ENCODE peak calls at places on chromosome 13, in nine cellular contexts. One of them, this sample, is unnamed.

GRCh38 chr13:51005566-51005965 is 96.0 kb downstream of the RNASEH2B start:
- DNase-seq in progenitor cell of endocrine pancreas: no peak
- DNase-seq in fibroblast of villous mesenchyme: no peak
- DNase-seq in psoas muscle: no peak
- DNase-seq in Peyer's patch: no peak
- DNase-seq in A673: no peak
- DNase-seq in adrenal gland: no peak
- DNase-seq in GM23338: no peak
- DNase-seq in omental fat pad: no peak
- DNase-seq in this sample: no peak

GRCh38 chr13:113785051-113786010 is 26.3 kb downstream of the TMEM255B start:
- DNase-seq in progenitor cell of endocrine pancreas: no peak
- DNase-seq in fibroblast of villous mesenchyme: peak; percentile 67
- DNase-seq in psoas muscle: no peak
- DNase-seq in Peyer's patch: peak; percentile 23
- DNase-seq in A673: peak; percentile 12
- DNase-seq in adrenal gland: no peak
- DNase-seq in GM23338: no peak
- DNase-seq in omental fat pad: peak; percentile 22
- DNase-seq in this sample: no peak

GRCh38 chr13:55244991-55245644 is 1895.6 kb upstream of the PRR20A start:
- DNase-seq in progenitor cell of endocrine pancreas: no peak
- DNase-seq in fibroblast of villous mesenchyme: no peak
- DNase-seq in psoas muscle: no peak
- DNase-seq in Peyer's patch: no peak
- DNase-seq in A673: peak; percentile 36
- DNase-seq in adrenal gland: no peak
- DNase-seq in GM23338: peak; percentile 91
- DNase-seq in omental fat pad: no peak
- DNase-seq in this sample: no peak

GRCh38 chr13:25203256-25203794 is 31.2 kb upstream of the AMER2 start:
- DNase-seq in progenitor cell of endocrine pancreas: no peak
- DNase-seq in fibroblast of villous mesenchyme: no peak
- DNase-seq in psoas muscle: no peak
- DNase-seq in Peyer's patch: no peak
- DNase-seq in A673: no peak
- DNase-seq in adrenal gland: no peak
- DNase-seq in GM23338: peak; percentile 15
- DNase-seq in omental fat pad: no peak
- DNase-seq in this sample: no peak

GRCh38 chr13:99827011-99827410 is 144.6 kb downstream of the ZIC5 start:
- DNase-seq in progenitor cell of endocrine pancreas: no peak
- DNase-seq in fibroblast of villous mesenchyme: no peak
- DNase-seq in psoas muscle: no peak
- DNase-seq in Peyer's patch: no peak
- DNase-seq in A673: no peak
- DNase-seq in adrenal gland: no peak
- DNase-seq in GM23338: no peak
- DNase-seq in omental fat pad: no peak
- DNase-seq in this sample: no peak

GRCh38 chr13:81058916-81059290 is 718.0 kb upstream of the SPRY2 start:
- DNase-seq in progenitor cell of endocrine pancreas: no peak
- DNase-seq in fibroblast of villous mesenchyme: no peak
- DNase-seq in psoas muscle: no peak
- DNase-seq in Peyer's patch: no peak
- DNase-seq in A673: no peak
- DNase-seq in adrenal gland: no peak
- DNase-seq in GM23338: no peak
- DNase-seq in omental fat pad: no peak
- DNase-seq in this sample: no peak

GRCh38 chr13:113992276-113993005 is 18.6 kb upstream of the C13orf46 start:
- DNase-seq in progenitor cell of endocrine pancreas: no peak
- DNase-seq in fibroblast of villous mesenchyme: no peak
- DNase-seq in psoas muscle: peak; percentile 11
- DNase-seq in Peyer's patch: no peak
- DNase-seq in A673: no peak
- DNase-seq in adrenal gland: no peak
- DNase-seq in GM23338: no peak
- DNase-seq in omental fat pad: no peak
- DNase-seq in this sample: no peak

GRCh38 chr13:81986308-81986707 is 1645.4 kb upstream of the SPRY2 start:
- DNase-seq in progenitor cell of endocrine pancreas: no peak
- DNase-seq in fibroblast of villous mesenchyme: no peak
- DNase-seq in psoas muscle: no peak
- DNase-seq in Peyer's patch: no peak
- DNase-seq in A673: no peak
- DNase-seq in adrenal gland: no peak
- DNase-seq in GM23338: peak; percentile 32
- DNase-seq in omental fat pad: no peak
- DNase-seq in this sample: no peak

GRCh38 chr13:113656831-113657671 is 947 bp downstream of the ATP4B start:
- DNase-seq in progenitor cell of endocrine pancreas: no peak
- DNase-seq in fibroblast of villous mesenchyme: no peak
- DNase-seq in psoas muscle: no peak
- DNase-seq in Peyer's patch: peak; percentile 41
- DNase-seq in A673: no peak
- DNase-seq in adrenal gland: no peak
- DNase-seq in GM23338: no peak
- DNase-seq in omental fat pad: no peak
- DNase-seq in this sample: peak; percentile 13

GRCh38 chr13:26474286-26474685 is 83.2 kb upstream of the WASF3 start:
- DNase-seq in progenitor cell of endocrine pancreas: no peak
- DNase-seq in fibroblast of villous mesenchyme: no peak
- DNase-seq in psoas muscle: no peak
- DNase-seq in Peyer's patch: no peak
- DNase-seq in A673: no peak
- DNase-seq in adrenal gland: no peak
- DNase-seq in GM23338: no peak
- DNase-seq in omental fat pad: no peak
- DNase-seq in this sample: no peak

GRCh38 chr13:98305670-98306069 is 128.6 kb upstream of the RNF113B start:
- DNase-seq in progenitor cell of endocrine pancreas: no peak
- DNase-seq in fibroblast of villous mesenchyme: no peak
- DNase-seq in psoas muscle: no peak
- DNase-seq in Peyer's patch: no peak
- DNase-seq in A673: no peak
- DNase-seq in adrenal gland: no peak
- DNase-seq in GM23338: no peak
- DNase-seq in omental fat pad: no peak
- DNase-seq in this sample: no peak

GRCh38 chr13:57631607-57632275 is at the start of gene PCDH17:
- DNase-seq in progenitor cell of endocrine pancreas: peak; percentile 14
- DNase-seq in fibroblast of villous mesenchyme: peak; percentile 5
- DNase-seq in psoas muscle: peak; percentile 17
- DNase-seq in Peyer's patch: no peak
- DNase-seq in A673: peak; percentile 90
- DNase-seq in adrenal gland: peak; percentile 41
- DNase-seq in GM23338: peak; percentile 85
- DNase-seq in omental fat pad: no peak
- DNase-seq in this sample: no peak

GRCh38 chr13:22880756-22881701 is 299.8 kb upstream of the SGCG start:
- DNase-seq in progenitor cell of endocrine pancreas: no peak
- DNase-seq in fibroblast of villous mesenchyme: no peak
- DNase-seq in psoas muscle: no peak
- DNase-seq in Peyer's patch: no peak
- DNase-seq in A673: no peak
- DNase-seq in adrenal gland: no peak
- DNase-seq in GM23338: peak; percentile 83
- DNase-seq in omental fat pad: no peak
- DNase-seq in this sample: no peak

GRCh38 chr13:106796280-106797047 is 228.5 kb upstream of the ARGLU1 start:
- DNase-seq in progenitor cell of endocrine pancreas: no peak
- DNase-seq in fibroblast of villous mesenchyme: no peak
- DNase-seq in psoas muscle: no peak
- DNase-seq in Peyer's patch: no peak
- DNase-seq in A673: no peak
- DNase-seq in adrenal gland: no peak
- DNase-seq in GM23338: peak; percentile 96
- DNase-seq in omental fat pad: no peak
- DNase-seq in this sample: no peak

GRCh38 chr13:20134732-20135131 is 26.1 kb downstream of the GJA3 start:
- DNase-seq in progenitor cell of endocrine pancreas: no peak
- DNase-seq in fibroblast of villous mesenchyme: no peak
- DNase-seq in psoas muscle: no peak
- DNase-seq in Peyer's patch: no peak
- DNase-seq in A673: no peak
- DNase-seq in adrenal gland: no peak
- DNase-seq in GM23338: no peak
- DNase-seq in omental fat pad: no peak
- DNase-seq in this sample: no peak

GRCh38 chr13:36275190-36276002 is 22.2 kb downstream of the CCDC169 start:
- DNase-seq in progenitor cell of endocrine pancreas: no peak
- DNase-seq in fibroblast of villous mesenchyme: peak; percentile 71
- DNase-seq in psoas muscle: no peak
- DNase-seq in Peyer's patch: no peak
- DNase-seq in A673: peak; percentile 79
- DNase-seq in adrenal gland: peak; percentile 62
- DNase-seq in GM23338: peak; percentile 85
- DNase-seq in omental fat pad: no peak
- DNase-seq in this sample: no peak
- TF ChIP-seq CTCF in progenitor cell of endocrine pancreas: peak; percentile 82
- TF ChIP-seq CTCF in fibroblast of villous mesenchyme: peak; percentile 57
- TF ChIP-seq CTCF in psoas muscle: peak; percentile 58
- TF ChIP-seq CTCF in Peyer's patch: peak; percentile 38
- TF ChIP-seq CTCF in A673: peak; percentile 76
- TF ChIP-seq CTCF in adrenal gland: peak; percentile 44
- TF ChIP-seq CTCF in GM23338: peak; percentile 86
- TF ChIP-seq CTCF in omental fat pad: no peak
- TF ChIP-seq CTCF in this sample: no peak

GRCh38 chr13:28140433-28141125 is 2.2 kb downstream of the PAN3 start:
- DNase-seq in progenitor cell of endocrine pancreas: no peak
- DNase-seq in fibroblast of villous mesenchyme: no peak
- DNase-seq in psoas muscle: no peak
- DNase-seq in Peyer's patch: no peak
- DNase-seq in A673: peak; percentile 24
- DNase-seq in adrenal gland: no peak
- DNase-seq in GM23338: peak; percentile 52
- DNase-seq in omental fat pad: no peak
- DNase-seq in this sample: no peak

GRCh38 chr13:28138756-28139470 is 568 bp downstream of the PAN3 start:
- DNase-seq in progenitor cell of endocrine pancreas: peak; percentile 67
- DNase-seq in fibroblast of villous mesenchyme: peak; percentile 95
- DNase-seq in psoas muscle: peak; percentile 84
- DNase-seq in Peyer's patch: peak; percentile 93
- DNase-seq in A673: peak; percentile 94
- DNase-seq in adrenal gland: peak; percentile 87
- DNase-seq in GM23338: peak; percentile 85
- DNase-seq in omental fat pad: peak; percentile 64
- DNase-seq in this sample: peak; percentile 84

GRCh38 chr13:28137556-28137955 is 789 bp upstream of the PAN3 start:
- DNase-seq in progenitor cell of endocrine pancreas: no peak
- DNase-seq in fibroblast of villous mesenchyme: no peak
- DNase-seq in psoas muscle: no peak
- DNase-seq in Peyer's patch: no peak
- DNase-seq in A673: no peak
- DNase-seq in adrenal gland: no peak
- DNase-seq in GM23338: no peak
- DNase-seq in omental fat pad: no peak
- DNase-seq in this sample: no peak

GRCh38 chr13:28136916-28137315 is 1.4 kb upstream of the PAN3 start:
- DNase-seq in progenitor cell of endocrine pancreas: no peak
- DNase-seq in fibroblast of villous mesenchyme: no peak
- DNase-seq in psoas muscle: no peak
- DNase-seq in Peyer's patch: no peak
- DNase-seq in A673: no peak
- DNase-seq in adrenal gland: no peak
- DNase-seq in GM23338: no peak
- DNase-seq in omental fat pad: no peak
- DNase-seq in this sample: no peak

GRCh38 chr13:28138012-28138755 is at the start of gene PAN3:
- DNase-seq in progenitor cell of endocrine pancreas: peak; percentile 88
- DNase-seq in fibroblast of villous mesenchyme: peak; percentile 91
- DNase-seq in psoas muscle: peak; percentile 93
- DNase-seq in Peyer's patch: peak; percentile 97
- DNase-seq in A673: peak; percentile 96
- DNase-seq in adrenal gland: peak; percentile 91
- DNase-seq in GM23338: peak; percentile 91
- DNase-seq in omental fat pad: peak; percentile 75
- DNase-seq in this sample: peak; percentile 90
- TF ChIP-seq CTCF in progenitor cell of endocrine pancreas: peak; percentile 20
- TF ChIP-seq CTCF in fibroblast of villous mesenchyme: peak; percentile 4
- TF ChIP-seq CTCF in psoas muscle: peak; percentile 12
- TF ChIP-seq CTCF in Peyer's patch: no peak
- TF ChIP-seq CTCF in A673: no peak
- TF ChIP-seq CTCF in adrenal gland: no peak
- TF ChIP-seq CTCF in GM23338: no peak
- TF ChIP-seq CTCF in omental fat pad: no peak
- TF ChIP-seq CTCF in this sample: peak; percentile 30

GRCh38 chr13:44141213-44141724 is 232.4 kb upstream of the SERP2 start:
- DNase-seq in progenitor cell of endocrine pancreas: no peak
- DNase-seq in fibroblast of villous mesenchyme: no peak
- DNase-seq in psoas muscle: no peak
- DNase-seq in Peyer's patch: no peak
- DNase-seq in A673: peak; percentile 13
- DNase-seq in adrenal gland: no peak
- DNase-seq in GM23338: peak; percentile 47
- DNase-seq in omental fat pad: no peak
- DNase-seq in this sample: no peak

GRCh38 chr13:44140146-44140545 is 233.5 kb upstream of the SERP2 start:
- DNase-seq in progenitor cell of endocrine pancreas: no peak
- DNase-seq in fibroblast of villous mesenchyme: no peak
- DNase-seq in psoas muscle: no peak
- DNase-seq in Peyer's patch: peak; percentile 57
- DNase-seq in A673: no peak
- DNase-seq in adrenal gland: no peak
- DNase-seq in GM23338: peak; percentile 60
- DNase-seq in omental fat pad: no peak
- DNase-seq in this sample: no peak

GRCh38 chr13:44142911-44143665 is 230.5 kb upstream of the SERP2 start:
- DNase-seq in progenitor cell of endocrine pancreas: no peak
- DNase-seq in fibroblast of villous mesenchyme: peak; percentile 15
- DNase-seq in psoas muscle: no peak
- DNase-seq in Peyer's patch: no peak
- DNase-seq in A673: no peak
- DNase-seq in adrenal gland: no peak
- DNase-seq in GM23338: no peak
- DNase-seq in omental fat pad: no peak
- DNase-seq in this sample: no peak

GRCh38 chr13:44142540-44142867 is 231.1 kb upstream of the SERP2 start:
- DNase-seq in progenitor cell of endocrine pancreas: no peak
- DNase-seq in fibroblast of villous mesenchyme: no peak
- DNase-seq in psoas muscle: no peak
- DNase-seq in Peyer's patch: no peak
- DNase-seq in A673: no peak
- DNase-seq in adrenal gland: no peak
- DNase-seq in GM23338: peak; percentile 25
- DNase-seq in omental fat pad: no peak
- DNase-seq in this sample: no peak

GRCh38 chr13:44141725-44142539 is 231.7 kb upstream of the SERP2 start:
- DNase-seq in progenitor cell of endocrine pancreas: peak; percentile 100
- DNase-seq in fibroblast of villous mesenchyme: peak; percentile 98
- DNase-seq in psoas muscle: peak; percentile 98
- DNase-seq in Peyer's patch: peak; percentile 98
- DNase-seq in A673: peak; percentile 89
- DNase-seq in adrenal gland: peak; percentile 97
- DNase-seq in GM23338: peak; percentile 95
- DNase-seq in omental fat pad: peak; percentile 91
- DNase-seq in this sample: peak; percentile 99
- TF ChIP-seq CTCF in progenitor cell of endocrine pancreas: peak; percentile 20
- TF ChIP-seq CTCF in fibroblast of villous mesenchyme: no peak
- TF ChIP-seq CTCF in psoas muscle: no peak
- TF ChIP-seq CTCF in Peyer's patch: peak; percentile 58
- TF ChIP-seq CTCF in A673: no peak
- TF ChIP-seq CTCF in adrenal gland: no peak
- TF ChIP-seq CTCF in GM23338: no peak
- TF ChIP-seq CTCF in omental fat pad: no peak
- TF ChIP-seq CTCF in this sample: no peak

GRCh38 chr13:93290503-93290902 is 63.9 kb downstream of the GPC6 start:
- DNase-seq in progenitor cell of endocrine pancreas: no peak
- DNase-seq in fibroblast of villous mesenchyme: peak; percentile 65
- DNase-seq in psoas muscle: no peak
- DNase-seq in Peyer's patch: no peak
- DNase-seq in A673: peak; percentile 82
- DNase-seq in adrenal gland: no peak
- DNase-seq in GM23338: no peak
- DNase-seq in omental fat pad: no peak
- DNase-seq in this sample: no peak
- TF ChIP-seq CTCF in progenitor cell of endocrine pancreas: no peak
- TF ChIP-seq CTCF in fibroblast of villous mesenchyme: peak; percentile 2
- TF ChIP-seq CTCF in psoas muscle: no peak
- TF ChIP-seq CTCF in Peyer's patch: no peak
- TF ChIP-seq CTCF in A673: no peak
- TF ChIP-seq CTCF in adrenal gland: no peak
- TF ChIP-seq CTCF in GM23338: no peak
- TF ChIP-seq CTCF in omental fat pad: no peak
- TF ChIP-seq CTCF in this sample: no peak

This sample was measured in natural killer cell.